ENCODE peak calls at places on chromosome 17, in eight cellular contexts. V is HFFc6, T is sigmoid colon, W is kidney epithelial cell, N is RWPE1, B is BJ, U is neural crest cell, K is tibial artery. D is an unnamed sample.

GRCh38 chr17:75573540-75573957 is 14.1 kb upstream of the MYO15B start:
- DNase-seq in V (no peak), T (peak), W (no peak), N (no peak), B (no peak), U (no peak), K (no peak), D (no peak)

GRCh38 chr17:67068999-67069398 is 24.6 kb downstream of the CACNG1 start:
- DNase-seq in V (no peak), T (no peak), W (no peak), N (no peak), B (no peak), U (no peak), K (no peak), D (no peak)

GRCh38 chr17:74677558-74678466 is 34.9 kb downstream of the CD300LF start:
- DNase-seq in V (no peak), T (no peak), W (no peak), N (no peak), B (no peak), U (no peak), K (no peak), D (no peak)

GRCh38 chr17:3685174-3685812 is 10.7 kb downstream of the P2RX5 start:
- DNase-seq in V (no peak), T (no peak), W (no peak), N (no peak), B (no peak), U (no peak), K (no peak), D (no peak)

GRCh38 chr17:72978593-72979218 is 113.8 kb downstream of the SLC39A11 start:
- DNase-seq in V (no peak), T (no peak), W (no peak), N (no peak), B (no peak), U (no peak), K (no peak), D (no peak)

GRCh38 chr17:1473841-1474240 is 17.8 kb upstream of the CRK start:
- DNase-seq in V (no peak), T (no peak), W (no peak), N (no peak), B (no peak), U (no peak), K (no peak), D (peak)

GRCh38 chr17:28216032-28216431 is 103.0 kb upstream of the TMEM97 start:
- DNase-seq in V (no peak), T (no peak), W (no peak), N (no peak), B (no peak), U (no peak), K (no peak), D (no peak)

GRCh38 chr17:68310141-68310540 is 18.8 kb downstream of the ARSG start:
- DNase-seq in V (no peak), T (no peak), W (no peak), N (no peak), B (no peak), U (no peak), K (no peak), D (no peak)

GRCh38 chr17:21452377-21453143 is 76.4 kb downstream of the KCNJ12 start:
- DNase-seq in V (peak), T (peak), W (peak), N (peak), B (peak), U (no peak), K (peak), D (no peak)

GRCh38 chr17:27577124-27577761 is 53.7 kb upstream of the LGALS9 start:
- DNase-seq in V (peak), T (no peak), W (no peak), N (no peak), B (peak), U (peak), K (no peak), D (no peak)

GRCh38 chr17:57612202-57613071 is 132.7 kb downstream of the CCDC182 start:
- DNase-seq in V (no peak), T (no peak), W (no peak), N (no peak), B (no peak), U (no peak), K (no peak), D (no peak)

GRCh38 chr17:29148790-29149430 is 31.3 kb downstream of the MYO18A start:
- DNase-seq in V (peak), T (peak), W (peak), N (peak), B (no peak), U (peak), K (peak), D (peak)

GRCh38 chr17:4800462-4801185 is 1.5 kb downstream of the C17orf114 start:
- DNase-seq in V (no peak), T (no peak), W (no peak), N (no peak), B (no peak), U (no peak), K (no peak), D (no peak)

GRCh38 chr17:71548540-71549190 is 572.2 kb upstream of the SOX9 start:
- DNase-seq in V (peak), T (no peak), W (no peak), N (peak), B (no peak), U (no peak), K (no peak), D (no peak)

GRCh38 chr17:19979917-19980770 is 2.5 kb upstream of the AKAP10 start:
- DNase-seq in V (no peak), T (no peak), W (no peak), N (no peak), B (no peak), U (no peak), K (peak), D (no peak)

GRCh38 chr17:31472137-31472536 is 80.7 kb downstream of the RAB11FIP4 start:
- DNase-seq in V (no peak), T (no peak), W (no peak), N (no peak), B (no peak), U (no peak), K (no peak), D (no peak)

GRCh38 chr17:45221081-45221996 is at the start of gene FMNL1:
- DNase-seq in V (no peak), T (no peak), W (no peak), N (no peak), B (no peak), U (no peak), K (peak), D (peak)

GRCh38 chr17:303161-303560 is 49.4 kb downstream of the RPH3AL start:
- DNase-seq in V (no peak), T (no peak), W (no peak), N (no peak), B (no peak), U (no peak), K (no peak), D (no peak)

GRCh38 chr17:16585796-16586195 is 16.8 kb upstream of the ZNF287 start:
- DNase-seq in V (no peak), T (no peak), W (no peak), N (no peak), B (no peak), U (no peak), K (peak), D (no peak)

GRCh38 chr17:31492880-31493655 is 101.6 kb downstream of the RAB11FIP4 start:
- DNase-seq in V (no peak), T (no peak), W (no peak), N (no peak), B (no peak), U (no peak), K (peak), D (peak)

GRCh38 chr17:45786349-45786748 is 2.2 kb downstream of the CRHR1 start:
- DNase-seq in V (no peak), T (no peak), W (no peak), N (no peak), B (no peak), U (no peak), K (no peak), D (no peak)

GRCh38 chr17:17032131-17032692 is 10.0 kb upstream of the MPRIP start:
- DNase-seq in V (peak), T (peak), W (no peak), N (peak), B (peak), U (no peak), K (peak), D (no peak)

GRCh38 chr17:38564869-38565268 is 40.9 kb downstream of the SRCIN1 start:
- DNase-seq in V (no peak), T (no peak), W (no peak), N (no peak), B (no peak), U (no peak), K (no peak), D (no peak)

GRCh38 chr17:2798679-2799078 is 2.4 kb downstream of the RAP1GAP2 start:
- DNase-seq in V (no peak), T (no peak), W (no peak), N (no peak), B (no peak), U (no peak), K (no peak), D (no peak)

GRCh38 chr17:7239091-7240027 is at the start of gene PHF23:
- DNase-seq in V (peak), T (peak), W (peak), N (peak), B (peak), U (peak), K (peak), D (peak)

DNA sequence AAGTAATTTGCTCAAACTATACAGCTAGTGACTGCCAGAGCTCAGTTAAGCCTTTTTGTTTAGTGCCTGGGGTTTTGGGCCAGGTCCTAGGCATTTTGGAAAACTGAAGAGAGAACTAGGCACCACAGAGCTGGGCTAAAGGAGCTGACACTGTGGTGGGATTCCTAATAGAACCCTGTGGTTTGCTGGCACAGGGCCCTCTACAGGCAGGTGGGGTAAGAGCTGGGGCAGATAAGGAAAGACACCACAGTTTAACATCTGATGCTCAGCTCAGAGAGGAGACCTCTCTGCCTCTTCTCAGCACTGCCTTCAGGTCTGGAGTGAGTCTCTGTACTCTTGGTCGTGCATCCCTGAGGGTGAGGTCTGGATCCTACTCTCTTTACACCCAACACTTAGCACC is 121.2 kb downstream of the SNX11 start:
- DNase-seq in V (no peak), T (no peak), W (no peak), N (no peak), B (no peak), U (no peak), K (no peak), D (no peak)
- TF ChIP-seq CTCF in V (no peak), T (no peak), W (no peak), N (no peak), B (no peak), U (no peak), K (no peak), D (peak)

DNA sequence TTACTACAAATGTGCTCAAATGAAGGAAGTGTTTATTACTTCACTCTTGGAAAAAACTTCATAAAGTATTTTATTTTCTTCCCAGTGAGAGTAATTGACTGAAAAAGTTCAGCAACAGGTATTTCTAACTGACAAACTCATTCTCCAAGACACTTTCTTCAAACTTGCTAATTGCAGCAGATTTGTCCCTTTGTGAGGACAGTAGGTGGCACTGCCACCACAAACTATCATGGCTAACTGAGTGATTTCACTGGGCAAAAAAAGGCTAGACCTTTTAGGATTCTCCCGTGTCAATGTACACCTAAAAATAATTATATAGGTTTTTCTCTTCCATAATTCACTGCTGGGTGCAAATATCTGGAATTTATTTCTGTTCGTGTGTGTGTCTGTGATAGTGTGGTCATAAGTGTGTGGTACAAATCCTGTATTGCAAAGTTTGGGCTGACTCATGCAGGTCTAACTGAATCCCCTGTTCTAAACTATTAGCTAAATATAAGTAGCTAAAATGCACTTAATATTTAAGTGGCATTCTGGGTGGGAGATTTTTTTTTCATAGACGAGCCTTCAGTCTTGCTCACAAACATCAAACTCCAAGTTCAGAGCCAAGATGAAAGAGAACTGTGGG is 3.9 kb downstream of the HS3ST3A1 start:
- DNase-seq in V (peak), T (no peak), W (no peak), N (peak), B (no peak), U (peak), K (no peak), D (peak)
- TF ChIP-seq CTCF in V (peak), T (peak), W (peak), N (peak), B (peak), U (peak), K (peak), D (peak)

GRCh38 chr17:76736349-76737081 is 616 bp downstream of the SRSF2 start:
- DNase-seq in V (peak), T (peak), W (no peak), N (peak), B (no peak), U (peak), K (peak), D (peak)
- TF ChIP-seq CTCF in V (peak), T (no peak), W (no peak), N (no peak), B (peak), U (no peak), K (peak), D (no peak)

GRCh38 chr17:49994085-49995054 is 654 bp downstream of the DLX3 start:
- DNase-seq in V (no peak), T (no peak), W (no peak), N (peak), B (no peak), U (no peak), K (no peak), D (no peak)
- TF ChIP-seq CTCF in V (no peak), T (no peak), W (no peak), N (no peak), B (no peak), U (no peak), K (no peak), D (no peak)

GRCh38 chr17:81417879-81418709 is 22.8 kb downstream of the BAHCC1 start:
- DNase-seq in V (no peak), T (no peak), W (no peak), N (no peak), B (no peak), U (no peak), K (no peak), D (no peak)
- TF ChIP-seq CTCF in V (no peak), T (no peak), W (no peak), N (no peak), B (no peak), U (no peak), K (no peak), D (no peak)

DNA sequence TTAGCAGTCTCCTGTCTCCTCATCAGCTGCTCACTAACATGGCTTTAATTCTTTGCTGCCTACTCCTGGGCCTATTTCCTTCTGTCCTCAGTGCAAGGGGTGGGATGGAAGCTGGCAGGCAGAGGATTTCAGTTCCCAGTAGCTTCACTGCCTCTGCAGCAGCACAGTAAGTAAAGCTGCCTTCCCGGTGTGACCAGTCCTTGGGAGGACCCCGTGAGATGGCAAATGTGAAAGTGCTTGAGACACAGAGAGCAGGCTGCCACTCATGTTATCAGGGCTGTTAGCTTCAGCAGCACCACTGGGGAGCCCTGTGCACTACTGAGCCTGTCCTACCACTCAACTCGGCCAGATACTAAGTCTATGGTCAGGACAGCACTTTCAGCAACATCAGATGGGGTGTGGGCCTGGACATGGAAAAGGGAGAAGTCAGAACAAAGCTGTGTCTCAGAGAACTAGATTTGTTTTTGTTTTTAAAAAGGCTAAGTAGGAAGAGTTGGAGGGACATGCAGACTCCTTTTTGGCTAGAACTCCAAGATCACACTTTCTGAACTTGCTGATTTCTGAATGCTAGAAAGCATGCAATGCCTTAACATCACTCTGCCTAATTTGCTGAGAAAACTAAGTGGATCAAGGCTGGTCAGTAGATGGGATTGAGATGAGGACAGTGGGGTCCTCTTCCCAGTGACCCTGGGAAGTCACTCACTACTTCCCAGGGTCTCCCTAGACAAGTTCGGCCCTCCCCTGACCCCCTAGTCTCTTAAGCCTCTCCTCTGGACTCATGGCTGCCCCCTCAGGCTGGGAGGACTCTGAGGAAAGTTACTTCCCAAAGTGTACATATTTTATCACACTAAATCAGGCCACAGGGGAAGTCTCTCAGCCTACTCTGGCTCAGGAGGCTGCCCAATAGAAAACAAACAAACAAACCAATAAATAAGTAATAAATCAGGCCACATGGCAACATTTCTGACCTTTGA is 1.1 kb downstream of the ACSF2 start:
- DNase-seq in V (peak), T (peak), W (no peak), N (peak), B (no peak), U (no peak), K (peak), D (peak)
- TF ChIP-seq CTCF in V (peak), T (no peak), W (peak), N (peak), B (peak), U (peak), K (no peak), D (peak)

DNA sequence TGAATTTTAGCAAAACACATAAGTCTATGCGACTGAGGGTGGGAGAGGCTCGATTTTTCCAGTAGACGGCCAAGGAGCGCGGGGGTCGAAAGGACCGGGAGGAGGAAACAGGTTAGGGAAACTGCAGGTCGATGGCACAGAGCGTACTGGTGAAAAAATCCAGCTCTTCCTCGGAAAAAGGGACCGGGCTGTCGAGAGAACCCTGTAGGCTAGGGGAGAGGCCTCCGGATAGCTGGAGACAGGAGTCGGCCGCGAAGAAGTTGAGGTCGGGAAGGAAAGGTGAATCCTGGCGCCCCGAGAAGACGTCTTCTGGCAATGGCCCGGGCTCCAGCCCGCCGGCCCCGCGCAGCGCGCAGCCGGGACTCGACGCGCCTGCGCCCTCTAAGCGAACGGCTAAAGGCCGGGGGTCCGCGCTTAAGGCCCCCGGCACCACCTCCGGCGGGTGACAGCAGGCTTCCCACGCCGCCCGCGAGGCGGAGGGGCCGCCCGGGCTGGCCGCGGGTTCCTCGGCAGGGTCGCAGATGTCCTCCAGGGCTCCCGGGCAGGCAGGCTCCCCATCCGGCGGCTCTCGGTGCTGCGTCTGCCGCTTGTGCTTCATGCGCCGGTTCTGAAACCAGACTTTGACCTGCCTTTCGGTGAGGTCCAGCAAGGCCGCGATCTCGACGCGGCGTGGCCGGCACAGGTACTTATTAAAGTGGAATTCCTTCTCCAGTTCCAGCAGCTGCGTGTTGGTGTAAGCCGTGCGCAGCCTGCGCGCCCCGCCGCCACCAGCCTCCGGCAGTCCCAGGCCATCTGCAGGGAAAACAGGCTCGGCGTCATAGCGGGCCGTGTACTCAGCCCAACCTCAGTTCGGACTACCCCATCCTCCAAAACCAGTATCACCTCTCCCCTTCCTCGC is 1.7 kb downstream of the HOXB2 start:
- DNase-seq in V (no peak), T (peak), W (no peak), N (no peak), B (no peak), U (no peak), K (peak), D (peak)
- TF ChIP-seq CTCF in V (no peak), T (peak), W (no peak), N (peak), B (no peak), U (no peak), K (peak), D (no peak)

D was measured in GM10248.